ENCODE peak calls at places on chromosomes 6 and 20, in five cellular contexts. U, Y, F, A and G are unnamed samples.

GRCh38 chr6:154377726-154378125 is 21.1 kb upstream of the IPCEF1 start:
- DNase-seq in U (no peak), Y (no peak), F (no peak), A (no peak), G (no peak)

GRCh38 chr20:50195524-50196120 is 5.0 kb downstream of the CEBPB start:
- DNase-seq in U (no peak), Y (no peak), F (no peak), A (no peak), G (peak)

GRCh38 chr6:115759051-115759450 is 301.6 kb downstream of the FRK start:
- DNase-seq in U (no peak), Y (no peak), F (no peak), A (no peak), G (no peak)

GRCh38 chr20:60403105-60403741 is 445.0 kb downstream of the CDH26 start:
- DNase-seq in U (no peak), Y (no peak), F (no peak), A (no peak), G (no peak)

GRCh38 chr6:149608381-149608982 is 40.0 kb downstream of the KATNA1 start:
- DNase-seq in U (no peak), Y (no peak), F (no peak), A (no peak), G (no peak)

GRCh38 chr20:37706298-37706697 is 12.5 kb downstream of the CTNNBL1 start:
- DNase-seq in U (no peak), Y (no peak), F (no peak), A (no peak), G (no peak)

GRCh38 chr20:50980071-50980681 is 21.6 kb downstream of the MOCS3 start:
- DNase-seq in U (no peak), Y (no peak), F (no peak), A (no peak), G (peak)

GRCh38 chr6:41352396-41352795 is 17.0 kb downstream of the NCR2 start:
- DNase-seq in U (no peak), Y (no peak), F (no peak), A (no peak), G (no peak)

GRCh38 chr6:156779206-156780116 is 2.3 kb downstream of the ARID1B start:
- DNase-seq in U (peak), Y (peak), F (peak), A (no peak), G (peak)

GRCh38 chr6:170096803-170097504 is 193.9 kb downstream of the DLL1 start:
- DNase-seq in U (no peak), Y (no peak), F (no peak), A (no peak), G (no peak)

GRCh38 chr6:31174378-31174777 is 3.9 kb upstream of the POU5F1 start:
- DNase-seq in U (no peak), Y (no peak), F (no peak), A (no peak), G (no peak)

GRCh38 chr6:112163295-112164257 is 76.2 kb downstream of the FAM229B start:
- DNase-seq in U (peak), Y (peak), F (peak), A (peak), G (peak)

GRCh38 chr6:6841571-6841970 is 253.1 kb downstream of the LY86 start:
- DNase-seq in U (no peak), Y (no peak), F (no peak), A (no peak), G (no peak)

GRCh38 chr6:40541556-40542174 is 45.5 kb downstream of the LRFN2 start:
- DNase-seq in U (no peak), Y (no peak), F (no peak), A (no peak), G (no peak)

GRCh38 chr6:27040244-27041042 is 207.1 kb upstream of the PRSS16 start:
- DNase-seq in U (no peak), Y (no peak), F (no peak), A (no peak), G (no peak)

GRCh38 chr6:11278207-11278559 is 45.7 kb upstream of the NEDD9 start:
- DNase-seq in U (no peak), Y (no peak), F (peak), A (no peak), G (peak)

GRCh38 chr6:14305629-14306028 is 188.1 kb downstream of the CD83 start:
- DNase-seq in U (no peak), Y (no peak), F (no peak), A (no peak), G (no peak)

GRCh38 chr6:113361014-113361645 is 496.0 kb upstream of the MARCKS start:
- DNase-seq in U (no peak), Y (no peak), F (no peak), A (no peak), G (peak)

GRCh38 chr6:168045141-168045691 is 33.8 kb downstream of the FRMD1 start:
- DNase-seq in U (no peak), Y (no peak), F (no peak), A (no peak), G (no peak)

GRCh38 chr6:159086033-159086618 is 41.3 kb upstream of the TAGAP start:
- DNase-seq in U (no peak), Y (no peak), F (no peak), A (no peak), G (no peak)

GRCh38 chr20:36384022-36384619 is 78.0 kb downstream of the DLGAP4 start:
- DNase-seq in U (peak), Y (peak), F (peak), A (no peak), G (peak)

GRCh38 chr20:53688085-53688484 is 94.4 kb upstream of the ZNF217 start:
- DNase-seq in U (no peak), Y (no peak), F (no peak), A (no peak), G (no peak)

GRCh38 chr6:22821664-22822320 is 252.4 kb downstream of the HDGFL1 start:
- DNase-seq in U (no peak), Y (no peak), F (no peak), A (no peak), G (peak)

GRCh38 chr20:57392512-57393271 is 1.5 kb downstream of the RBM38 start:
- DNase-seq in U (peak), Y (peak), F (peak), A (peak), G (no peak)

GRCh38 chr6:165819394-165819793 is 156.4 kb upstream of the PDE10A start:
- DNase-seq in U (no peak), Y (no peak), F (no peak), A (no peak), G (no peak)

GRCh38 chr6:142387997-142388815 is 86.4 kb downstream of the ADGRG6 start:
- DNase-seq in U (no peak), Y (peak), F (peak), A (no peak), G (peak)

GRCh38 chr6:9085054-9085746 is 649.9 kb upstream of the SLC35B3 start:
- DNase-seq in U (no peak), Y (no peak), F (no peak), A (no peak), G (no peak)

GRCh38 chr20:45044601-45045000 is 56.3 kb downstream of the KCNS1 start:
- DNase-seq in U (no peak), Y (no peak), F (no peak), A (no peak), G (no peak)

GRCh38 chr6:63307581-63308246 is 12.1 kb downstream of the LGSN start:
- DNase-seq in U (peak), Y (peak), F (peak), A (no peak), G (peak)

GRCh38 chr20:51700809-51701285 is 67.3 kb downstream of the ATP9A start:
- DNase-seq in U (peak), Y (peak), F (peak), A (no peak), G (peak)

GRCh38 chr20:602357-602970 is 7.6 kb downstream of the TCF15 start:
- DNase-seq in U (no peak), Y (no peak), F (no peak), A (no peak), G (no peak)

GRCh38 chr20:11810316-11811130 is 107.2 kb upstream of the BTBD3 start:
- DNase-seq in U (no peak), Y (no peak), F (no peak), A (no peak), G (peak)

GRCh38 chr6:169933839-169934698 is 182.6 kb downstream of the ERMARD start:
- DNase-seq in U (no peak), Y (no peak), F (no peak), A (no peak), G (no peak)